ENCODE peak calls at places on chromosomes 5 and 9, in nine cellular contexts. V is CD4-positive, CD25-positive, alpha-beta regulatory T cell; M is keratinocyte; F is HepG2; P is A549; J is Karpas-422; T is HCT116; B is small intestine; R is right lobe of liver. U is an unnamed sample.
A peak's percentile ranks its signal among the peaks of the same experiment; 100 is the strongest.

GRCh38 chr5:149471406-149472183 is 79.6 kb downstream of the CSNK1A1 start:
- DNase-seq in V (no peak), M (peak; percentile 45), F (no peak), P (peak; percentile 84), J (no peak), T (no peak), B (peak; percentile 96), R (no peak), U (no peak)

GRCh38 chr9:99966720-99967119 is 60.3 kb downstream of the STX17 start:
- DNase-seq in V (no peak), M (peak; percentile 35), F (peak; percentile 69), P (peak; percentile 35), J (no peak), T (peak; percentile 76), B (peak; percentile 8), R (no peak), U (no peak)

GRCh38 chr5:151758141-151758429 is 346 bp downstream of the ATOX1 start:
- DNase-seq in V (no peak), M (no peak), F (no peak), P (no peak), J (no peak), T (no peak), B (no peak), R (no peak), U (peak; percentile 50)

GRCh38 chr5:172848419-172848818 is 14.4 kb downstream of the ERGIC1 start:
- DNase-seq in V (no peak), M (no peak), F (no peak), P (no peak), J (no peak), T (no peak), B (no peak), R (no peak), U (no peak)

GRCh38 chr5:177116631-177117373 is 16.8 kb upstream of the NSD1 start:
- DNase-seq in V (peak; percentile 80), M (peak; percentile 9), F (no peak), P (no peak), J (no peak), T (no peak), B (peak; percentile 83), R (peak; percentile 83), U (peak; percentile 85)

GRCh38 chr5:77797133-77797532 is 21.0 kb upstream of the TBCA start:
- DNase-seq in V (no peak), M (no peak), F (no peak), P (no peak), J (no peak), T (no peak), B (no peak), R (no peak), U (no peak)

GRCh38 chr9:126763130-126763764 is 41.6 kb upstream of the ZBTB43 start:
- DNase-seq in V (no peak), M (no peak), F (no peak), P (peak; percentile 77), J (peak; percentile 66), T (peak; percentile 65), B (no peak), R (no peak), U (no peak)

GRCh38 chr5:1411099-1411498 is 34.1 kb downstream of the SLC6A3 start:
- DNase-seq in V (no peak), M (no peak), F (no peak), P (no peak), J (no peak), T (no peak), B (no peak), R (no peak), U (no peak)

GRCh38 chr5:123809594-123810172 is 297.7 kb downstream of the CSNK1G3 start:
- DNase-seq in V (no peak), M (no peak), F (no peak), P (no peak), J (peak; percentile 93), T (no peak), B (peak; percentile 52), R (no peak), U (no peak)

GRCh38 chr5:75434107-75434506 is 77.3 kb downstream of the CERT1 start:
- DNase-seq in V (no peak), M (no peak), F (no peak), P (no peak), J (no peak), T (no peak), B (no peak), R (no peak), U (no peak)

GRCh38 chr9:121447341-121447834 is 52.3 kb downstream of the GGTA1 start:
- DNase-seq in V (no peak), M (no peak), F (no peak), P (no peak), J (no peak), T (no peak), B (no peak), R (no peak), U (no peak)

GRCh38 chr9:93918071-93918470 is 37.1 kb downstream of the BARX1 start:
- DNase-seq in V (no peak), M (no peak), F (no peak), P (no peak), J (no peak), T (no peak), B (no peak), R (no peak), U (no peak)

GRCh38 chr5:80238078-80238477 is 17.8 kb downstream of the SERINC5 start:
- DNase-seq in V (no peak), M (no peak), F (no peak), P (no peak), J (peak; percentile 88), T (no peak), B (no peak), R (no peak), U (no peak)

GRCh38 chr5:178204205-178205009 is at the start of gene HNRNPAB:
- DNase-seq in V (peak; percentile 96), M (peak; percentile 88), F (peak; percentile 86), P (peak; percentile 98), J (peak; percentile 99), T (peak; percentile 92), B (peak; percentile 97), R (peak; percentile 97), U (peak; percentile 96)

GRCh38 chr5:68352166-68352565 is 136.6 kb downstream of the PIK3R1 start:
- DNase-seq in V (no peak), M (no peak), F (no peak), P (no peak), J (no peak), T (no peak), B (no peak), R (no peak), U (no peak)

DNA sequence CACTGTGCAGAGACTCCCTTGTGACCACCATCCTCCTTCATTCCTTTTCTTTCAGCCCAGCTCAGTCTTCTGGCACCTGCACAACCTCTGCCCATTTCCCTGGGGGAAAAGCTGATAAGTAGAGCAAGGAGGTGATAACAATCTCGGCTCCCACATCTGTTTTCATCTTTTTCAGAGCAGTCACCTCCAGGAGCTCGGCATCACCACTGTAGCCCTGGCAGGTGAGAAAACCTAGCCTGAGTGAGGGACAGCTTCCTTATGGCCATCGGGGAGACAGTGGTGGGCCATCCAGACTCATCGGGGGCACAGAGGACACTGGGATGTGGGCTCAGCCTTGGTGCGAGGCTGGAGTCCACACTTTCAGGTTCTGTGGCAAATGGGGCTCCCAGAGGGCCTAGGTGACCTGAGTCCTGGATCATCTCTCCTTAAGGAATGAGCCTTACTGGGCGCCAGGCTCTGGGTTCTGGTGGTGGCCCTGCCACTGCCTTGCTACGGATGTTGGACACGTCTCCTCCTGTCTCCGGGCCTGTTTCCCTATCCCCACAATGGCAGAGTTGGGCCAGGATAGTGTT is 38.6 kb upstream of the SYNPO start:
- DNase-seq in V (no peak), M (no peak), F (no peak), P (no peak), J (no peak), T (no peak), B (no peak), R (no peak), U (no peak)
- H3K9me3 ChIP-seq in V (no peaks in the 10 kb centered on the region), M (no peaks in the 10 kb centered on the region), F (no peaks in the 10 kb centered on the region), P (no peaks in the 10 kb centered on the region), J (no peaks in the 10 kb centered on the region), T (no peaks in the 10 kb centered on the region), B (no peaks in the 10 kb centered on the region), R (no peaks in the 10 kb centered on the region), U (no peaks in the 10 kb centered on the region)

GRCh38 chr9:38018230-38018963 is 50.6 kb downstream of the SHB start:
- DNase-seq in V (no peak), M (no peak), F (peak; percentile 64), P (no peak), J (no peak), T (no peak), B (no peak), R (peak; percentile 69), U (no peak)
- H3K27ac ChIP-seq in V (no peak overlapping the region), M (no peak overlapping the region), F (peak overlapping the region; percentile 68), P (peak overlapping the region; percentile 96), J (peak overlapping the region; percentile 99), T (no peak overlapping the region), B (no peak overlapping the region), R (peak overlapping the region; percentile 32), U (peak overlapping the region; percentile 70)

DNA sequence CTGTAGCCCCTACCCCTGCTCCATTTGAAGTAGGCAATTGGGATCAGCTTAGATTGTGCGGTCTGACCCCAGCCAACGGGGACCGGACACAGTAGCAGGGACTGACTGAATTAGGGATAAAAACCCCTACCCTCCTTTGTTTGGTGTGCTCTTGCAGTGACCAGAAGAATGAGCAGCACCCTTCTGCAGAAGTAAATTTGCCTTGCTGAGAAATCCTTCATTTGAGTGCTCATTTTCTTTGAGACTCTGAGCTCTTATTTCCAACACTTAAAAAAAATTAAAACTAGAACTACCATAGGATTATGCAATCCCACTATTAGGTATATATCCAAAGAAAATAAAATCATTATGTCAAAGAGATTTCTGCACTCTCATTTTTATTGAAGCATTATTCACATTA is 560.0 kb downstream of the CDH12 start:
- DNase-seq in V (no peak), M (no peak), F (no peak), P (no peak), J (no peak), T (no peak), B (no peak), R (no peak), U (no peak)
- H3K9me3 ChIP-seq in V (peaks cover 4% of the 10 kb centered on the region), M (no peaks in the 10 kb centered on the region), F (peaks cover 37% of the 10 kb centered on the region), P (no peaks in the 10 kb centered on the region), J (peaks cover 25% of the 10 kb centered on the region), T (peaks cover 24% of the 10 kb centered on the region), B (no peaks in the 10 kb centered on the region), R (no peaks in the 10 kb centered on the region), U (no peaks in the 10 kb centered on the region)

GRCh38 chr9:14907360-14907685 is 2.9 kb downstream of the FREM1 start:
- DNase-seq in V (no peak), M (no peak), F (no peak), P (no peak), J (no peak), T (no peak), B (no peak), R (no peak), U (no peak)

GRCh38 chr9:14906000-14906399 is 4.2 kb downstream of the FREM1 start:
- DNase-seq in V (no peak), M (no peak), F (no peak), P (no peak), J (no peak), T (no peak), B (no peak), R (no peak), U (no peak)

GRCh38 chr9:14909631-14910177 is 524 bp downstream of the FREM1 start:
- DNase-seq in V (no peak), M (no peak), F (no peak), P (no peak), J (no peak), T (no peak), B (peak; percentile 37), R (no peak), U (no peak)

GRCh38 chr9:14908221-14909206 is 1.7 kb downstream of the FREM1 start:
- DNase-seq in V (no peak), M (no peak), F (peak; percentile 43), P (no peak), J (no peak), T (no peak), B (peak; percentile 42), R (no peak), U (no peak)

GRCh38 chr9:14906654-14907359 is 3.4 kb downstream of the FREM1 start:
- DNase-seq in V (no peak), M (no peak), F (no peak), P (no peak), J (no peak), T (no peak), B (peak; percentile 31), R (no peak), U (no peak)
- H3K27ac ChIP-seq in V (no peak overlapping the region), M (no peak overlapping the region), F (no peak overlapping the region), P (no peak overlapping the region), J (no peak overlapping the region), T (no peak overlapping the region), B (peak overlapping the region; percentile 22), R (no peak overlapping the region), U (no peak overlapping the region)